ENCODE peak calls at places on chromosome 5, in seven cellular contexts. U, Z, Q, G, D, S and I are unnamed samples.
A peak's percentile ranks its signal among the peaks of the same experiment; 100 is the strongest.

GRCh38 chr5:119368238-119368630 is 12.4 kb downstream of the TNFAIP8 start:
- DNase-seq in U (no peak), Z (no peak), Q (no peak), G (no peak), D (no peak), S (no peak), I (peak; percentile 41)

GRCh38 chr5:168075387-168075786 is 216.1 kb upstream of the WWC1 start:
- DNase-seq in U (no peak), Z (no peak), Q (no peak), G (no peak), D (no peak), S (no peak), I (no peak)

GRCh38 chr5:143386725-143387124 is 16.8 kb downstream of the NR3C1 start:
- DNase-seq in U (no peak), Z (no peak), Q (peak; percentile 80), G (no peak), D (no peak), S (no peak), I (no peak)

GRCh38 chr5:122424211-122424610 is 112.2 kb downstream of the SNCAIP start:
- DNase-seq in U (no peak), Z (no peak), Q (no peak), G (no peak), D (no peak), S (no peak), I (no peak)

GRCh38 chr5:1292846-1293415 is 1.9 kb downstream of the TERT start:
- DNase-seq in U (no peak), Z (no peak), Q (no peak), G (no peak), D (no peak), S (no peak), I (no peak)

GRCh38 chr5:151799407-151799806 is 27.7 kb downstream of the G3BP1 start:
- DNase-seq in U (no peak), Z (no peak), Q (peak; percentile 58), G (no peak), D (no peak), S (no peak), I (no peak)

GRCh38 chr5:178077751-178078150 is 35.6 kb upstream of the N4BP3 start:
- DNase-seq in U (no peak), Z (no peak), Q (no peak), G (no peak), D (no peak), S (no peak), I (peak; percentile 12)

GRCh38 chr5:132229236-132229635 is 1.6 kb upstream of the P4HA2 start:
- DNase-seq in U (no peak), Z (no peak), Q (no peak), G (no peak), D (no peak), S (no peak), I (no peak)

GRCh38 chr5:149046196-149046829 is 16.5 kb downstream of the SH3TC2 start:
- DNase-seq in U (no peak), Z (no peak), Q (peak; percentile 47), G (no peak), D (no peak), S (no peak), I (no peak)

GRCh38 chr5:28896949-28897348 is 1858.6 kb upstream of the CDH9 start:
- DNase-seq in U (no peak), Z (no peak), Q (no peak), G (no peak), D (no peak), S (no peak), I (no peak)

GRCh38 chr5:111224561-111224989 is 391 bp downstream of the CAMK4 start:
- DNase-seq in U (no peak), Z (no peak), Q (no peak), G (no peak), D (no peak), S (no peak), I (no peak)

GRCh38 chr5:1098986-1099597 is 12.8 kb downstream of the SLC12A7 start:
- DNase-seq in U (no peak), Z (no peak), Q (no peak), G (no peak), D (no peak), S (no peak), I (no peak)

GRCh38 chr5:10653751-10654400 is 90.0 kb downstream of the ANKRD33B start:
- DNase-seq in U (no peak), Z (no peak), Q (no peak), G (no peak), D (no peak), S (no peak), I (no peak)